ENCODE peak calls at places on chromosome 10, in nine cellular contexts. One of them, this sample, is unnamed.
A peak's percentile ranks its signal among the peaks of the same experiment; 100 is the strongest.

GRCh38 chr10:24209421-24209770 is 458 bp downstream of the KIAA1217 start:
- DNase-seq in GM12865: peak; percentile 53
- DNase-seq in WTC11: no peak
- DNase-seq in choroid plexus epithelial cell: peak; percentile 47
- DNase-seq in glutamatergic neuron: peak; percentile 40
- DNase-seq in RWPE1: peak; percentile 53
- DNase-seq in thoracic aorta: no peak
- DNase-seq in tibial nerve: no peak
- DNase-seq in AG09319: no peak
- DNase-seq in this sample: peak; percentile 39

GRCh38 chr10:59563506-59563905 is 146.1 kb downstream of the SLC16A9 start:
- DNase-seq in GM12865: no peak
- DNase-seq in WTC11: no peak
- DNase-seq in choroid plexus epithelial cell: no peak
- DNase-seq in glutamatergic neuron: no peak
- DNase-seq in RWPE1: no peak
- DNase-seq in thoracic aorta: no peak
- DNase-seq in tibial nerve: no peak
- DNase-seq in AG09319: no peak
- DNase-seq in this sample: no peak

GRCh38 chr10:133050376-133050775 is 37.3 kb upstream of the ADGRA1 start:
- DNase-seq in GM12865: no peak
- DNase-seq in WTC11: no peak
- DNase-seq in choroid plexus epithelial cell: no peak
- DNase-seq in glutamatergic neuron: no peak
- DNase-seq in RWPE1: no peak
- DNase-seq in thoracic aorta: no peak
- DNase-seq in tibial nerve: no peak
- DNase-seq in AG09319: no peak
- DNase-seq in this sample: no peak

GRCh38 chr10:7933262-7933661 is 115.0 kb downstream of the TAF3 start:
- DNase-seq in GM12865: no peak
- DNase-seq in WTC11: no peak
- DNase-seq in choroid plexus epithelial cell: no peak
- DNase-seq in glutamatergic neuron: no peak
- DNase-seq in RWPE1: no peak
- DNase-seq in thoracic aorta: no peak
- DNase-seq in tibial nerve: no peak
- DNase-seq in AG09319: no peak
- DNase-seq in this sample: no peak

GRCh38 chr10:3805791-3806381 is 20.9 kb upstream of the KLF6 start:
- DNase-seq in GM12865: peak; percentile 75
- DNase-seq in WTC11: no peak
- DNase-seq in choroid plexus epithelial cell: peak; percentile 87
- DNase-seq in glutamatergic neuron: no peak
- DNase-seq in RWPE1: no peak
- DNase-seq in thoracic aorta: peak; percentile 60
- DNase-seq in tibial nerve: no peak
- DNase-seq in AG09319: no peak
- DNase-seq in this sample: peak; percentile 45

GRCh38 chr10:132106431-132106830 is 40.7 kb downstream of the JAKMIP3 start:
- DNase-seq in GM12865: no peak
- DNase-seq in WTC11: no peak
- DNase-seq in choroid plexus epithelial cell: no peak
- DNase-seq in glutamatergic neuron: no peak
- DNase-seq in RWPE1: no peak
- DNase-seq in thoracic aorta: no peak
- DNase-seq in tibial nerve: no peak
- DNase-seq in AG09319: no peak
- DNase-seq in this sample: no peak

GRCh38 chr10:105990529-105990928 is 1174.0 kb downstream of the SORCS1 start:
- DNase-seq in GM12865: no peak
- DNase-seq in WTC11: no peak
- DNase-seq in choroid plexus epithelial cell: no peak
- DNase-seq in glutamatergic neuron: no peak
- DNase-seq in RWPE1: no peak
- DNase-seq in thoracic aorta: no peak
- DNase-seq in tibial nerve: no peak
- DNase-seq in AG09319: no peak
- DNase-seq in this sample: no peak

GRCh38 chr10:77231884-77232283 is 405.7 kb downstream of the KCNMA1 start:
- DNase-seq in GM12865: no peak
- DNase-seq in WTC11: no peak
- DNase-seq in choroid plexus epithelial cell: no peak
- DNase-seq in glutamatergic neuron: no peak
- DNase-seq in RWPE1: no peak
- DNase-seq in thoracic aorta: no peak
- DNase-seq in tibial nerve: no peak
- DNase-seq in AG09319: no peak
- DNase-seq in this sample: no peak

GRCh38 chr10:95392250-95392584 is 101.4 kb upstream of the PDLIM1 start:
- DNase-seq in GM12865: no peak
- DNase-seq in WTC11: no peak
- DNase-seq in choroid plexus epithelial cell: no peak
- DNase-seq in glutamatergic neuron: no peak
- DNase-seq in RWPE1: no peak
- DNase-seq in thoracic aorta: no peak
- DNase-seq in tibial nerve: no peak
- DNase-seq in AG09319: no peak
- DNase-seq in this sample: no peak

GRCh38 chr10:127815147-127815546 is 77.6 kb downstream of the CLRN3 start:
- DNase-seq in GM12865: no peak
- DNase-seq in WTC11: no peak
- DNase-seq in choroid plexus epithelial cell: peak; percentile 11
- DNase-seq in glutamatergic neuron: no peak
- DNase-seq in RWPE1: no peak
- DNase-seq in thoracic aorta: no peak
- DNase-seq in tibial nerve: no peak
- DNase-seq in AG09319: no peak
- DNase-seq in this sample: no peak

DNA sequence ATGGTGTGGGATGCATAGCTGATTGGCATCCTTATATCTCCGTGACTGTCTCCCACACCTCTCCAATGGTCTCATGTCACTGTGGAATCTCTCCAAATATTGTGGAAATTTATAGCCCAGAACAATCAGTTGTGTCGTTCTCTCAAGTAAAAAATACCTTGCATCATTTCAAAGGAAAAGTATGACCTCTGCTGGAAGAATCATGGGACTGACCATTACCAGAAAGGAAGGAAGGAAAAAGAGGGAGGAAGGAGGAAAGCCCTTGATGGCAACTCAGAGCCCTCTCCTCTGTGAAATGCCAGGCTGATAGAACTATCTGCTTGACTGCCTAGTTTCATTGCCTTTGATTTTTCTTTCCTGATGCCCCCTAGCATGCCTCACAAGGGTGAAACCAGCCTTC is 76.3 kb downstream of the FOXI2 start:
- DNase-seq in GM12865: no peak
- DNase-seq in WTC11: no peak
- DNase-seq in choroid plexus epithelial cell: peak; percentile 9
- DNase-seq in glutamatergic neuron: no peak
- DNase-seq in RWPE1: no peak
- DNase-seq in thoracic aorta: no peak
- DNase-seq in tibial nerve: no peak
- DNase-seq in AG09319: no peak
- DNase-seq in this sample: no peak
- TF ChIP-seq CTCF in GM12865: peak; percentile 9
- TF ChIP-seq CTCF in WTC11: no peak
- TF ChIP-seq CTCF in choroid plexus epithelial cell: peak; percentile 21
- TF ChIP-seq CTCF in glutamatergic neuron: peak; percentile 5
- TF ChIP-seq CTCF in RWPE1: no peak
- TF ChIP-seq CTCF in thoracic aorta: no peak
- TF ChIP-seq CTCF in tibial nerve: no peak
- TF ChIP-seq CTCF in AG09319: no peak
- TF ChIP-seq CTCF in this sample: no peak

GRCh38 chr10:69119896-69120295 is 4.1 kb upstream of the VPS26A start:
- DNase-seq in GM12865: no peak
- DNase-seq in WTC11: no peak
- DNase-seq in choroid plexus epithelial cell: no peak
- DNase-seq in glutamatergic neuron: no peak
- DNase-seq in RWPE1: no peak
- DNase-seq in thoracic aorta: no peak
- DNase-seq in tibial nerve: no peak
- DNase-seq in AG09319: no peak
- DNase-seq in this sample: no peak

GRCh38 chr10:69123747-69124557 is at the start of gene VPS26A:
- DNase-seq in GM12865: peak; percentile 99
- DNase-seq in WTC11: peak; percentile 99
- DNase-seq in choroid plexus epithelial cell: peak; percentile 99
- DNase-seq in glutamatergic neuron: peak; percentile 100
- DNase-seq in RWPE1: peak; percentile 99
- DNase-seq in thoracic aorta: peak; percentile 95
- DNase-seq in tibial nerve: peak; percentile 98
- DNase-seq in AG09319: peak; percentile 97
- DNase-seq in this sample: peak; percentile 100

GRCh38 chr10:69125554-69125953 is 1.6 kb downstream of the VPS26A start:
- DNase-seq in GM12865: no peak
- DNase-seq in WTC11: no peak
- DNase-seq in choroid plexus epithelial cell: no peak
- DNase-seq in glutamatergic neuron: no peak
- DNase-seq in RWPE1: no peak
- DNase-seq in thoracic aorta: no peak
- DNase-seq in tibial nerve: no peak
- DNase-seq in AG09319: no peak
- DNase-seq in this sample: no peak

GRCh38 chr10:69124558-69125121 is 662 bp downstream of the VPS26A start:
- DNase-seq in GM12865: peak; percentile 71
- DNase-seq in WTC11: peak; percentile 28
- DNase-seq in choroid plexus epithelial cell: peak; percentile 69
- DNase-seq in glutamatergic neuron: peak; percentile 32
- DNase-seq in RWPE1: peak; percentile 62
- DNase-seq in thoracic aorta: no peak
- DNase-seq in tibial nerve: no peak
- DNase-seq in AG09319: peak; percentile 7
- DNase-seq in this sample: peak; percentile 65

GRCh38 chr10:69123306-69123746 is 652 bp upstream of the VPS26A start:
- DNase-seq in GM12865: no peak
- DNase-seq in WTC11: peak; percentile 60
- DNase-seq in choroid plexus epithelial cell: peak; percentile 80
- DNase-seq in glutamatergic neuron: peak; percentile 69
- DNase-seq in RWPE1: peak; percentile 45
- DNase-seq in thoracic aorta: peak; percentile 15
- DNase-seq in tibial nerve: no peak
- DNase-seq in AG09319: peak; percentile 34
- DNase-seq in this sample: peak; percentile 50
- TF ChIP-seq CTCF in GM12865: no peak
- TF ChIP-seq CTCF in WTC11: no peak
- TF ChIP-seq CTCF in choroid plexus epithelial cell: peak; percentile 68
- TF ChIP-seq CTCF in glutamatergic neuron: peak; percentile 4
- TF ChIP-seq CTCF in RWPE1: no peak
- TF ChIP-seq CTCF in thoracic aorta: no peak
- TF ChIP-seq CTCF in tibial nerve: no peak
- TF ChIP-seq CTCF in AG09319: peak; percentile 43
- TF ChIP-seq CTCF in this sample: no peak

GRCh38 chr10:102392306-102392705 is 3.2 kb upstream of the NFKB2 start:
- DNase-seq in GM12865: no peak
- DNase-seq in WTC11: no peak
- DNase-seq in choroid plexus epithelial cell: no peak
- DNase-seq in glutamatergic neuron: no peak
- DNase-seq in RWPE1: no peak
- DNase-seq in thoracic aorta: no peak
- DNase-seq in tibial nerve: no peak
- DNase-seq in AG09319: no peak
- DNase-seq in this sample: no peak

GRCh38 chr10:102393411-102394078 is 2.0 kb upstream of the NFKB2 start:
- DNase-seq in GM12865: no peak
- DNase-seq in WTC11: no peak
- DNase-seq in choroid plexus epithelial cell: no peak
- DNase-seq in glutamatergic neuron: no peak
- DNase-seq in RWPE1: no peak
- DNase-seq in thoracic aorta: peak; percentile 68
- DNase-seq in tibial nerve: no peak
- DNase-seq in AG09319: no peak
- DNase-seq in this sample: no peak

GRCh38 chr10:102395677-102396197 is at the start of gene NFKB2:
- DNase-seq in GM12865: no peak
- DNase-seq in WTC11: no peak
- DNase-seq in choroid plexus epithelial cell: peak; percentile 42
- DNase-seq in glutamatergic neuron: no peak
- DNase-seq in RWPE1: no peak
- DNase-seq in thoracic aorta: peak; percentile 40
- DNase-seq in tibial nerve: no peak
- DNase-seq in AG09319: no peak
- DNase-seq in this sample: no peak

GRCh38 chr10:102394801-102395676 is 466 bp upstream of the NFKB2 start:
- DNase-seq in GM12865: peak; percentile 93
- DNase-seq in WTC11: peak; percentile 89
- DNase-seq in choroid plexus epithelial cell: peak; percentile 90
- DNase-seq in glutamatergic neuron: peak; percentile 90
- DNase-seq in RWPE1: peak; percentile 95
- DNase-seq in thoracic aorta: no peak
- DNase-seq in tibial nerve: peak; percentile 84
- DNase-seq in AG09319: peak; percentile 63
- DNase-seq in this sample: peak; percentile 93

DNA sequence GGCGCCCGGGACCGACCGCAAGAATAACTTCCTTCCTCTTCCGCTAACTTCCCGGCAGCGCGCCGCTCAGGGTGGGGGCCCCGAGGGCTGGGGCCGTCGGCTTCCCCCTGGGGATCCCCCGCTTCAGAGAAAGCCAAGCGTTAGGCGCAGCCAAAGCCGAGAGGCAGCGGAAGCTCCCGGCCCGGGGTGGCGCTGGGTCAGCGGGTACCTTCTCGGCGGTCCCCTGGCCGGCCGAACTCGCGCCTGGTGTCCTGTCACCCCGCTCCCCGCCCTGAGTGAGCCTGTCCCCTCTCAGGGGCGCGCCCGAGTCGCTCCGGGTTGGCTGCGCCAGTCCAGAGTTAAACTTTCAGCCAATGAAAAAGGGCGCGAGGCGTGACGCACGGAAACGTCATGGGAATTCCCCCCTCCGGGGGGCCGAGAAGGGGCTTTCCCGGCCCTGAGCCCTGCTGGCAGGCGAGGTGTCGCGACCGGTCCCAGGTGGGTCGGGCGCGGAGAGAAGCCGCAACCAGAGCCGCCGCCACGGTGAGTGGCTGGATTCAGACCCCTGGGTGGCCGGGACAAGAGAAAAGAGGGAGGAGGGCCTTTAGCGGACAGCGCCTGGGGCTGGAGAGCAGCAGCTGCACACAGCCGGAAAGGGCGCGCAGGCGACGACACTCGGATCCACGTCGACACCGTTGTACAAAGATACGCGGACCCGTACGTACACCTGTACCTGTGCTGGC is 1.3 kb upstream of the NFKB2 start:
- DNase-seq in GM12865: peak; percentile 98
- DNase-seq in WTC11: peak; percentile 93
- DNase-seq in choroid plexus epithelial cell: peak; percentile 94
- DNase-seq in glutamatergic neuron: peak; percentile 89
- DNase-seq in RWPE1: peak; percentile 97
- DNase-seq in thoracic aorta: peak; percentile 75
- DNase-seq in tibial nerve: peak; percentile 82
- DNase-seq in AG09319: peak; percentile 79
- DNase-seq in this sample: peak; percentile 98
- TF ChIP-seq CTCF in GM12865: peak; percentile 88
- TF ChIP-seq CTCF in WTC11: no peak
- TF ChIP-seq CTCF in choroid plexus epithelial cell: no peak
- TF ChIP-seq CTCF in glutamatergic neuron: peak; percentile 91
- TF ChIP-seq CTCF in RWPE1: peak; percentile 66
- TF ChIP-seq CTCF in thoracic aorta: peak; percentile 91
- TF ChIP-seq CTCF in tibial nerve: no peak
- TF ChIP-seq CTCF in AG09319: no peak
- TF ChIP-seq CTCF in this sample: no peak

GRCh38 chr10:50286996-50287803 is 35.9 kb upstream of the ASAH2 start:
- DNase-seq in GM12865: no peak
- DNase-seq in WTC11: no peak
- DNase-seq in choroid plexus epithelial cell: no peak
- DNase-seq in glutamatergic neuron: no peak
- DNase-seq in RWPE1: no peak
- DNase-seq in thoracic aorta: no peak
- DNase-seq in tibial nerve: no peak
- DNase-seq in AG09319: no peak
- DNase-seq in this sample: no peak
- TF ChIP-seq CTCF in GM12865: no peak
- TF ChIP-seq CTCF in WTC11: no peak
- TF ChIP-seq CTCF in choroid plexus epithelial cell: no peak
- TF ChIP-seq CTCF in glutamatergic neuron: no peak
- TF ChIP-seq CTCF in RWPE1: no peak
- TF ChIP-seq CTCF in thoracic aorta: no peak
- TF ChIP-seq CTCF in tibial nerve: no peak
- TF ChIP-seq CTCF in AG09319: no peak
- TF ChIP-seq CTCF in this sample: no peak